ENCODE peak calls at places on chromosomes 5 and 9, in five cellular contexts. U is activated B cell treated with CpG ODN at 0.5 μM for 24 hours, X is RWPE2, A is stomach, R is NCI-H510A treated with DMSO at 0.1 percent for 48 hours. H is an unnamed sample.

GRCh38 chr9:16115994-16116393 is 563.2 kb downstream of the CCDC171 start:
- DNase-seq in A (no peak), U (no peak), R (no peak), X (no peak), H (no peak)

GRCh38 chr5:56233230-56233629 is at the start of gene ANKRD55:
- DNase-seq in U (no peak), X (no peak), R (peak), A (no peak), H (no peak)

GRCh38 chr9:106350777-106351176 is 512.2 kb upstream of the ZNF462 start:
- DNase-seq in X (no peak), U (no peak), A (no peak), R (no peak), H (no peak)

GRCh38 chr5:137565450-137565849 is 66.3 kb upstream of the SPOCK1 start:
- DNase-seq in X (no peak), A (no peak), U (no peak), R (no peak), H (no peak)

GRCh38 chr9:105864248-105864898 is 170.0 kb downstream of the TMEM38B start:
- DNase-seq in U (no peak), A (no peak), X (no peak), R (no peak), H (no peak)

GRCh38 chr9:97382099-97382718 is 29.7 kb upstream of the TDRD7 start:
- DNase-seq in X (no peak), R (no peak), A (no peak), U (no peak), H (no peak)

GRCh38 chr5:75491621-75492020 is 19.8 kb downstream of the CERT1 start:
- DNase-seq in X (no peak), A (no peak), U (no peak), R (no peak), H (no peak)

GRCh38 chr5:29995154-29995553 is 1198.3 kb upstream of the CDH6 start:
- DNase-seq in X (no peak), A (no peak), U (no peak), R (no peak), H (no peak)

GRCh38 chr5:54753034-54753433 is 232.4 kb downstream of the ESM1 start:
- DNase-seq in U (no peak), R (no peak), X (no peak), A (no peak), H (no peak)

GRCh38 chr5:161847896-161848510 is at the start of gene GABRA1:
- DNase-seq in R (no peak), U (no peak), X (no peak), A (no peak), H (no peak)

GRCh38 chr9:137348781-137349470 is 46.9 kb upstream of the NRARP start:
- DNase-seq in R (no peak), U (no peak), X (no peak), A (no peak), H (no peak)

GRCh38 chr5:79832911-79833310 is 143.3 kb downstream of the CMYA5 start:
- DNase-seq in X (no peak), R (no peak), A (no peak), U (no peak), H (no peak)

GRCh38 chr5:10474521-10475075 is 32.9 kb downstream of the ROPN1L start:
- DNase-seq in U (no peak), R (no peak), X (no peak), A (no peak), H (no peak)

GRCh38 chr5:17907094-17907493 is 272.8 kb downstream of the TAF11L14 start:
- DNase-seq in X (no peak), A (no peak), U (no peak), R (no peak), H (no peak)

GRCh38 chr9:31736581-31737179 is 647.8 kb upstream of the ACO1 start:
- DNase-seq in A (no peak), U (no peak), X (no peak), R (no peak), H (no peak)

GRCh38 chr5:122078116-122078865 is at the start of gene LOX:
- DNase-seq in R (peak), X (peak), A (peak), U (no peak), H (peak)

GRCh38 chr9:123556464-123557435 is 200.8 kb downstream of the CRB2 start:
- DNase-seq in U (no peak), R (no peak), A (no peak), X (no peak), H (no peak)

GRCh38 chr9:86454701-86455402 is 100.6 kb upstream of the TUT7 start:
- DNase-seq in A (no peak), X (no peak), U (no peak), R (no peak), H (no peak)

GRCh38 chr5:168860081-168860480 is 280.9 kb upstream of the PANK3 start:
- DNase-seq in U (no peak), X (no peak), R (no peak), A (no peak), H (no peak)

GRCh38 chr5:1294839-1295649 is at the start of gene TERT:
- DNase-seq in X (peak), R (no peak), A (peak), U (peak), H (peak)

GRCh38 chr9:546797-547223 is 294.7 kb upstream of the DMRT1 start:
- DNase-seq in U (no peak), A (no peak), R (peak), X (no peak), H (no peak)

GRCh38 chr5:19771174-19771835 is 216.7 kb downstream of the CDH18 start:
- DNase-seq in U (no peak), R (no peak), X (no peak), A (no peak), H (no peak)

GRCh38 chr9:83281306-83282255 is 218.6 kb upstream of the RASEF start:
- DNase-seq in A (no peak), R (no peak), X (no peak), U (no peak), H (no peak)

GRCh38 chr9:38287420-38287985 is 105.0 kb upstream of the ALDH1B1 start:
- DNase-seq in A (no peak), R (no peak), U (no peak), X (no peak), H (no peak)

GRCh38 chr9:130893250-130894101 is 3.1 kb downstream of the QRFP start:
- DNase-seq in A (peak), X (no peak), R (no peak), U (no peak), H (peak)

GRCh38 chr9:83656032-83656680 is 33.2 kb downstream of the IDNK start:
- DNase-seq in R (no peak), U (no peak), X (no peak), A (no peak), H (no peak)

GRCh38 chr9:12539602-12540001 is 153.6 kb upstream of the TYRP1 start:
- DNase-seq in U (no peak), A (no peak), X (no peak), R (no peak), H (no peak)

GRCh38 chr9:121997791-121998190 is 95.3 kb downstream of the TTLL11 start:
- DNase-seq in A (no peak), X (no peak), R (no peak), U (no peak), H (peak)

GRCh38 chr5:177371705-177372533 is 12.3 kb upstream of the SLC34A1 start:
- DNase-seq in A (no peak), R (no peak), U (no peak), X (no peak), H (no peak)

GRCh38 chr9:6153425-6153824 is 62.2 kb upstream of the IL33 start:
- DNase-seq in R (no peak), A (no peak), X (no peak), U (no peak), H (no peak)

GRCh38 chr9:75239176-75239575 is 150.9 kb downstream of the OSTF1 start:
- DNase-seq in A (peak), R (peak), X (no peak), U (no peak), H (peak)

GRCh38 chr9:88802533-88802932 is 188.7 kb upstream of the S1PR3 start:
- DNase-seq in A (no peak), U (no peak), X (no peak), R (no peak), H (no peak)

H was measured in left lung.